ENCODE peak calls at places on chromosomes 5 and 9, in six cellular contexts. One of them, this sample, is unnamed.

GRCh38 chr9:87342743-87343142 is 154.9 kb upstream of the DAPK1 start:
- DNase-seq in breast epithelium: no peak
- DNase-seq in right atrium auricular region: no peak
- DNase-seq in amniotic stem cell: no peak
- DNase-seq in nephron progenitor cell: no peak
- DNase-seq in IMR-90: no peak
- DNase-seq in this sample: no peak

GRCh38 chr5:86880785-86881492 is 263.2 kb downstream of the COX7C start:
- DNase-seq in amniotic stem cell: peak
- DNase-seq in right atrium auricular region: peak
- DNase-seq in IMR-90: peak
- DNase-seq in breast epithelium: no peak
- DNase-seq in nephron progenitor cell: peak
- DNase-seq in this sample: peak

GRCh38 chr5:100542086-100542485 is 6.9 kb downstream of the FAM174A start:
- DNase-seq in amniotic stem cell: no peak
- DNase-seq in IMR-90: no peak
- DNase-seq in right atrium auricular region: no peak
- DNase-seq in nephron progenitor cell: no peak
- DNase-seq in breast epithelium: no peak
- DNase-seq in this sample: no peak

GRCh38 chr9:99962685-99963261 is 56.3 kb downstream of the STX17 start:
- DNase-seq in nephron progenitor cell: no peak
- DNase-seq in right atrium auricular region: no peak
- DNase-seq in IMR-90: peak
- DNase-seq in breast epithelium: no peak
- DNase-seq in amniotic stem cell: no peak
- DNase-seq in this sample: no peak

GRCh38 chr5:2254880-2255750 is 372.4 kb upstream of the IRX4 start:
- DNase-seq in nephron progenitor cell: no peak
- DNase-seq in IMR-90: no peak
- DNase-seq in breast epithelium: no peak
- DNase-seq in right atrium auricular region: peak
- DNase-seq in amniotic stem cell: no peak
- DNase-seq in this sample: no peak

GRCh38 chr5:150152636-150153462 is 2.8 kb downstream of the PDGFRB start:
- DNase-seq in breast epithelium: no peak
- DNase-seq in IMR-90: peak
- DNase-seq in nephron progenitor cell: no peak
- DNase-seq in right atrium auricular region: no peak
- DNase-seq in amniotic stem cell: no peak
- DNase-seq in this sample: no peak

GRCh38 chr5:60492958-60493357 is 207.0 kb downstream of the DEPDC1B start:
- DNase-seq in IMR-90: peak
- DNase-seq in breast epithelium: no peak
- DNase-seq in right atrium auricular region: no peak
- DNase-seq in amniotic stem cell: no peak
- DNase-seq in nephron progenitor cell: no peak
- DNase-seq in this sample: no peak

GRCh38 chr9:28082671-28083070 is 509.4 kb upstream of the C9orf72 start:
- DNase-seq in amniotic stem cell: no peak
- DNase-seq in IMR-90: no peak
- DNase-seq in breast epithelium: no peak
- DNase-seq in right atrium auricular region: no peak
- DNase-seq in nephron progenitor cell: no peak
- DNase-seq in this sample: no peak

GRCh38 chr5:10762178-10762775 is 1.2 kb upstream of the DAP start:
- DNase-seq in nephron progenitor cell: no peak
- DNase-seq in amniotic stem cell: no peak
- DNase-seq in breast epithelium: no peak
- DNase-seq in IMR-90: no peak
- DNase-seq in right atrium auricular region: peak
- DNase-seq in this sample: peak

GRCh38 chr5:117776977-117777376 is 1202.4 kb upstream of the SEMA6A start:
- DNase-seq in breast epithelium: no peak
- DNase-seq in nephron progenitor cell: no peak
- DNase-seq in right atrium auricular region: no peak
- DNase-seq in amniotic stem cell: no peak
- DNase-seq in IMR-90: no peak
- DNase-seq in this sample: no peak

GRCh38 chr5:1515311-1515920 is 8.3 kb downstream of the LPCAT1 start:
- DNase-seq in breast epithelium: no peak
- DNase-seq in amniotic stem cell: no peak
- DNase-seq in right atrium auricular region: peak
- DNase-seq in nephron progenitor cell: no peak
- DNase-seq in IMR-90: no peak
- DNase-seq in this sample: peak

GRCh38 chr9:109251080-109251775 is 69.6 kb downstream of the EPB41L4B start:
- DNase-seq in amniotic stem cell: no peak
- DNase-seq in nephron progenitor cell: no peak
- DNase-seq in breast epithelium: no peak
- DNase-seq in IMR-90: peak
- DNase-seq in right atrium auricular region: no peak
- DNase-seq in this sample: peak

GRCh38 chr5:142699105-142699720 is 13.3 kb upstream of the FGF1 start:
- DNase-seq in IMR-90: peak
- DNase-seq in right atrium auricular region: peak
- DNase-seq in amniotic stem cell: peak
- DNase-seq in nephron progenitor cell: peak
- DNase-seq in breast epithelium: peak
- DNase-seq in this sample: peak

GRCh38 chr9:1198085-1198484 is 147.9 kb downstream of the DMRT2 start:
- DNase-seq in right atrium auricular region: no peak
- DNase-seq in IMR-90: peak
- DNase-seq in breast epithelium: no peak
- DNase-seq in amniotic stem cell: no peak
- DNase-seq in nephron progenitor cell: no peak
- DNase-seq in this sample: no peak

GRCh38 chr5:108259306-108259705 is 122.6 kb downstream of the FBXL17 start:
- DNase-seq in right atrium auricular region: no peak
- DNase-seq in IMR-90: peak
- DNase-seq in breast epithelium: no peak
- DNase-seq in nephron progenitor cell: no peak
- DNase-seq in amniotic stem cell: peak
- DNase-seq in this sample: no peak

GRCh38 chr5:133700251-133700650 is 87.9 kb upstream of the FSTL4 start:
- DNase-seq in breast epithelium: no peak
- DNase-seq in right atrium auricular region: no peak
- DNase-seq in IMR-90: no peak
- DNase-seq in amniotic stem cell: no peak
- DNase-seq in nephron progenitor cell: no peak
- DNase-seq in this sample: no peak

GRCh38 chr5:90294604-90295003 is 115.0 kb downstream of the CETN3 start:
- DNase-seq in IMR-90: no peak
- DNase-seq in amniotic stem cell: no peak
- DNase-seq in right atrium auricular region: no peak
- DNase-seq in nephron progenitor cell: no peak
- DNase-seq in breast epithelium: no peak
- DNase-seq in this sample: no peak

GRCh38 chr9:16150938-16151650 is 598.3 kb downstream of the CCDC171 start:
- DNase-seq in breast epithelium: no peak
- DNase-seq in IMR-90: no peak
- DNase-seq in amniotic stem cell: no peak
- DNase-seq in right atrium auricular region: no peak
- DNase-seq in nephron progenitor cell: no peak
- DNase-seq in this sample: no peak

GRCh38 chr5:107772418-107773310 is 101.9 kb upstream of the EFNA5 start:
- DNase-seq in amniotic stem cell: no peak
- DNase-seq in right atrium auricular region: no peak
- DNase-seq in nephron progenitor cell: no peak
- DNase-seq in breast epithelium: no peak
- DNase-seq in IMR-90: no peak
- DNase-seq in this sample: no peak

GRCh38 chr5:95709967-95710650 is 21.0 kb upstream of the RHOBTB3 start:
- DNase-seq in IMR-90: no peak
- DNase-seq in nephron progenitor cell: peak
- DNase-seq in amniotic stem cell: no peak
- DNase-seq in right atrium auricular region: no peak
- DNase-seq in breast epithelium: no peak
- DNase-seq in this sample: no peak

GRCh38 chr9:123283048-123283408 is 14.6 kb upstream of the STRBP start:
- DNase-seq in IMR-90: no peak
- DNase-seq in breast epithelium: no peak
- DNase-seq in right atrium auricular region: no peak
- DNase-seq in nephron progenitor cell: no peak
- DNase-seq in amniotic stem cell: no peak
- DNase-seq in this sample: no peak

GRCh38 chr5:141529002-141529401 is 40.1 kb downstream of the PCDHGC5 start:
- DNase-seq in breast epithelium: no peak
- DNase-seq in IMR-90: peak
- DNase-seq in right atrium auricular region: no peak
- DNase-seq in nephron progenitor cell: no peak
- DNase-seq in amniotic stem cell: no peak
- DNase-seq in this sample: no peak

GRCh38 chr9:100472268-100472667 is 681 bp upstream of the TMEFF1 start:
- DNase-seq in breast epithelium: no peak
- DNase-seq in nephron progenitor cell: no peak
- DNase-seq in right atrium auricular region: no peak
- DNase-seq in IMR-90: no peak
- DNase-seq in amniotic stem cell: no peak
- DNase-seq in this sample: no peak

GRCh38 chr5:175464414-175465233 is 13.7 kb upstream of the SFXN1 start:
- DNase-seq in breast epithelium: no peak
- DNase-seq in nephron progenitor cell: peak
- DNase-seq in IMR-90: peak
- DNase-seq in amniotic stem cell: no peak
- DNase-seq in right atrium auricular region: no peak
- DNase-seq in this sample: no peak

GRCh38 chr5:119070578-119070827 is 384 bp upstream of the DMXL1 start:
- DNase-seq in right atrium auricular region: peak
- DNase-seq in IMR-90: no peak
- DNase-seq in breast epithelium: no peak
- DNase-seq in nephron progenitor cell: no peak
- DNase-seq in amniotic stem cell: peak
- DNase-seq in this sample: peak

GRCh38 chr9:82457281-82457680 is 468.7 kb downstream of the SPATA31D1 start:
- DNase-seq in nephron progenitor cell: no peak
- DNase-seq in IMR-90: no peak
- DNase-seq in breast epithelium: no peak
- DNase-seq in amniotic stem cell: no peak
- DNase-seq in right atrium auricular region: no peak
- DNase-seq in this sample: no peak

GRCh38 chr5:16140417-16140816 is 39.2 kb downstream of the MARCHF11 start:
- DNase-seq in IMR-90: no peak
- DNase-seq in nephron progenitor cell: no peak
- DNase-seq in amniotic stem cell: no peak
- DNase-seq in right atrium auricular region: no peak
- DNase-seq in breast epithelium: no peak
- DNase-seq in this sample: no peak

This sample was measured in left lung.